ENCODE peak calls at places on chromosomes 3 and 15, in six cellular contexts. One of them, this sample, is unnamed.

GRCh38 chr3:57559526-57559925 is 3.5 kb downstream of the PDE12 start:
- DNase-seq in H54: no peak
- DNase-seq in T-helper 1 cell: no peak
- DNase-seq in HuH-7: no peak
- DNase-seq in stimulated activated naive CD8-positive, alpha-beta T cell treated with anti-CD3 and anti-CD28 coated beads, Interleukin-15, amount 100 ng/mL, for 72 hours: no peak
- DNase-seq in stimulated activated CD8-positive, alpha-beta memory T cell treated with anti-CD3 and anti-CD28 coated beads, Interleukin-15, amount 100 ng/mL, for 24 hours: no peak
- DNase-seq in this sample: no peak

GRCh38 chr3:99925584-99925983 is 107.9 kb downstream of the CMSS1 start:
- DNase-seq in H54: peak
- DNase-seq in T-helper 1 cell: no peak
- DNase-seq in HuH-7: no peak
- DNase-seq in stimulated activated naive CD8-positive, alpha-beta T cell treated with anti-CD3 and anti-CD28 coated beads, Interleukin-15, amount 100 ng/mL, for 72 hours: no peak
- DNase-seq in stimulated activated CD8-positive, alpha-beta memory T cell treated with anti-CD3 and anti-CD28 coated beads, Interleukin-15, amount 100 ng/mL, for 24 hours: no peak
- DNase-seq in this sample: no peak

GRCh38 chr15:78298983-78299301 is 467 bp downstream of the SKIC8 start:
- DNase-seq in H54: no peak
- DNase-seq in T-helper 1 cell: no peak
- DNase-seq in HuH-7: no peak
- DNase-seq in stimulated activated naive CD8-positive, alpha-beta T cell treated with anti-CD3 and anti-CD28 coated beads, Interleukin-15, amount 100 ng/mL, for 72 hours: no peak
- DNase-seq in stimulated activated CD8-positive, alpha-beta memory T cell treated with anti-CD3 and anti-CD28 coated beads, Interleukin-15, amount 100 ng/mL, for 24 hours: no peak
- DNase-seq in this sample: no peak

GRCh38 chr15:92005154-92005553 is 151.6 kb downstream of the SLCO3A1 start:
- DNase-seq in H54: no peak
- DNase-seq in T-helper 1 cell: no peak
- DNase-seq in HuH-7: no peak
- DNase-seq in stimulated activated naive CD8-positive, alpha-beta T cell treated with anti-CD3 and anti-CD28 coated beads, Interleukin-15, amount 100 ng/mL, for 72 hours: no peak
- DNase-seq in stimulated activated CD8-positive, alpha-beta memory T cell treated with anti-CD3 and anti-CD28 coated beads, Interleukin-15, amount 100 ng/mL, for 24 hours: no peak
- DNase-seq in this sample: no peak

GRCh38 chr3:30286007-30286669 is 320.3 kb upstream of the TGFBR2 start:
- DNase-seq in H54: no peak
- DNase-seq in T-helper 1 cell: no peak
- DNase-seq in HuH-7: no peak
- DNase-seq in stimulated activated naive CD8-positive, alpha-beta T cell treated with anti-CD3 and anti-CD28 coated beads, Interleukin-15, amount 100 ng/mL, for 72 hours: peak
- DNase-seq in stimulated activated CD8-positive, alpha-beta memory T cell treated with anti-CD3 and anti-CD28 coated beads, Interleukin-15, amount 100 ng/mL, for 24 hours: no peak
- DNase-seq in this sample: no peak

GRCh38 chr15:70670680-70671079 is 92.7 kb downstream of the UACA start:
- DNase-seq in H54: no peak
- DNase-seq in T-helper 1 cell: no peak
- DNase-seq in HuH-7: no peak
- DNase-seq in stimulated activated naive CD8-positive, alpha-beta T cell treated with anti-CD3 and anti-CD28 coated beads, Interleukin-15, amount 100 ng/mL, for 72 hours: no peak
- DNase-seq in stimulated activated CD8-positive, alpha-beta memory T cell treated with anti-CD3 and anti-CD28 coated beads, Interleukin-15, amount 100 ng/mL, for 24 hours: no peak
- DNase-seq in this sample: no peak

GRCh38 chr15:75156306-75157215 is 45.1 kb upstream of the C15orf39 start:
- DNase-seq in H54: no peak
- DNase-seq in T-helper 1 cell: no peak
- DNase-seq in HuH-7: no peak
- DNase-seq in stimulated activated naive CD8-positive, alpha-beta T cell treated with anti-CD3 and anti-CD28 coated beads, Interleukin-15, amount 100 ng/mL, for 72 hours: no peak
- DNase-seq in stimulated activated CD8-positive, alpha-beta memory T cell treated with anti-CD3 and anti-CD28 coated beads, Interleukin-15, amount 100 ng/mL, for 24 hours: no peak
- DNase-seq in this sample: no peak

GRCh38 chr3:36937492-36937891 is 7.4 kb downstream of the TRANK1 start:
- DNase-seq in H54: no peak
- DNase-seq in T-helper 1 cell: no peak
- DNase-seq in HuH-7: no peak
- DNase-seq in stimulated activated naive CD8-positive, alpha-beta T cell treated with anti-CD3 and anti-CD28 coated beads, Interleukin-15, amount 100 ng/mL, for 72 hours: no peak
- DNase-seq in stimulated activated CD8-positive, alpha-beta memory T cell treated with anti-CD3 and anti-CD28 coated beads, Interleukin-15, amount 100 ng/mL, for 24 hours: no peak
- DNase-seq in this sample: no peak

GRCh38 chr3:141426404-141427034 is 58.2 kb downstream of the ZBTB38 start:
- DNase-seq in H54: no peak
- DNase-seq in T-helper 1 cell: no peak
- DNase-seq in HuH-7: no peak
- DNase-seq in stimulated activated naive CD8-positive, alpha-beta T cell treated with anti-CD3 and anti-CD28 coated beads, Interleukin-15, amount 100 ng/mL, for 72 hours: no peak
- DNase-seq in stimulated activated CD8-positive, alpha-beta memory T cell treated with anti-CD3 and anti-CD28 coated beads, Interleukin-15, amount 100 ng/mL, for 24 hours: no peak
- DNase-seq in this sample: no peak

GRCh38 chr3:45814322-45814721 is 18.0 kb upstream of the SLC6A20 start:
- DNase-seq in H54: no peak
- DNase-seq in T-helper 1 cell: no peak
- DNase-seq in HuH-7: no peak
- DNase-seq in stimulated activated naive CD8-positive, alpha-beta T cell treated with anti-CD3 and anti-CD28 coated beads, Interleukin-15, amount 100 ng/mL, for 72 hours: no peak
- DNase-seq in stimulated activated CD8-positive, alpha-beta memory T cell treated with anti-CD3 and anti-CD28 coated beads, Interleukin-15, amount 100 ng/mL, for 24 hours: no peak
- DNase-seq in this sample: no peak

GRCh38 chr15:56831467-56831866 is 87.0 kb upstream of the TCF12 start:
- DNase-seq in H54: no peak
- DNase-seq in T-helper 1 cell: no peak
- DNase-seq in HuH-7: no peak
- DNase-seq in stimulated activated naive CD8-positive, alpha-beta T cell treated with anti-CD3 and anti-CD28 coated beads, Interleukin-15, amount 100 ng/mL, for 72 hours: no peak
- DNase-seq in stimulated activated CD8-positive, alpha-beta memory T cell treated with anti-CD3 and anti-CD28 coated beads, Interleukin-15, amount 100 ng/mL, for 24 hours: no peak
- DNase-seq in this sample: no peak

GRCh38 chr3:36813320-36813719 is 49.0 kb upstream of the DCLK3 start:
- DNase-seq in H54: no peak
- DNase-seq in T-helper 1 cell: no peak
- DNase-seq in HuH-7: no peak
- DNase-seq in stimulated activated naive CD8-positive, alpha-beta T cell treated with anti-CD3 and anti-CD28 coated beads, Interleukin-15, amount 100 ng/mL, for 72 hours: no peak
- DNase-seq in stimulated activated CD8-positive, alpha-beta memory T cell treated with anti-CD3 and anti-CD28 coated beads, Interleukin-15, amount 100 ng/mL, for 24 hours: no peak
- DNase-seq in this sample: no peak

GRCh38 chr3:119870512-119870911 is 88.6 kb downstream of the NR1I2 start:
- DNase-seq in H54: no peak
- DNase-seq in T-helper 1 cell: no peak
- DNase-seq in HuH-7: no peak
- DNase-seq in stimulated activated naive CD8-positive, alpha-beta T cell treated with anti-CD3 and anti-CD28 coated beads, Interleukin-15, amount 100 ng/mL, for 72 hours: no peak
- DNase-seq in stimulated activated CD8-positive, alpha-beta memory T cell treated with anti-CD3 and anti-CD28 coated beads, Interleukin-15, amount 100 ng/mL, for 24 hours: no peak
- DNase-seq in this sample: no peak

GRCh38 chr15:68957686-68958085 is 27.4 kb downstream of the SPESP1 start:
- DNase-seq in H54: no peak
- DNase-seq in T-helper 1 cell: no peak
- DNase-seq in HuH-7: no peak
- DNase-seq in stimulated activated naive CD8-positive, alpha-beta T cell treated with anti-CD3 and anti-CD28 coated beads, Interleukin-15, amount 100 ng/mL, for 72 hours: no peak
- DNase-seq in stimulated activated CD8-positive, alpha-beta memory T cell treated with anti-CD3 and anti-CD28 coated beads, Interleukin-15, amount 100 ng/mL, for 24 hours: no peak
- DNase-seq in this sample: no peak

GRCh38 chr15:92930776-92931175 is 30.7 kb downstream of the CHD2 start:
- DNase-seq in H54: no peak
- DNase-seq in T-helper 1 cell: no peak
- DNase-seq in HuH-7: no peak
- DNase-seq in stimulated activated naive CD8-positive, alpha-beta T cell treated with anti-CD3 and anti-CD28 coated beads, Interleukin-15, amount 100 ng/mL, for 72 hours: no peak
- DNase-seq in stimulated activated CD8-positive, alpha-beta memory T cell treated with anti-CD3 and anti-CD28 coated beads, Interleukin-15, amount 100 ng/mL, for 24 hours: no peak
- DNase-seq in this sample: no peak

GRCh38 chr15:55740479-55740878 is 2.5 kb downstream of the PRTG start:
- DNase-seq in H54: no peak
- DNase-seq in T-helper 1 cell: no peak
- DNase-seq in HuH-7: no peak
- DNase-seq in stimulated activated naive CD8-positive, alpha-beta T cell treated with anti-CD3 and anti-CD28 coated beads, Interleukin-15, amount 100 ng/mL, for 72 hours: no peak
- DNase-seq in stimulated activated CD8-positive, alpha-beta memory T cell treated with anti-CD3 and anti-CD28 coated beads, Interleukin-15, amount 100 ng/mL, for 24 hours: no peak
- DNase-seq in this sample: no peak

GRCh38 chr15:42547926-42548257 is 701 bp downstream of the LRRC57 start:
- DNase-seq in H54: peak
- DNase-seq in T-helper 1 cell: no peak
- DNase-seq in HuH-7: peak
- DNase-seq in stimulated activated naive CD8-positive, alpha-beta T cell treated with anti-CD3 and anti-CD28 coated beads, Interleukin-15, amount 100 ng/mL, for 72 hours: no peak
- DNase-seq in stimulated activated CD8-positive, alpha-beta memory T cell treated with anti-CD3 and anti-CD28 coated beads, Interleukin-15, amount 100 ng/mL, for 24 hours: no peak
- DNase-seq in this sample: no peak

GRCh38 chr15:25770031-25770430 is 93.1 kb downstream of the ATP10A start:
- DNase-seq in H54: no peak
- DNase-seq in T-helper 1 cell: no peak
- DNase-seq in HuH-7: no peak
- DNase-seq in stimulated activated naive CD8-positive, alpha-beta T cell treated with anti-CD3 and anti-CD28 coated beads, Interleukin-15, amount 100 ng/mL, for 72 hours: no peak
- DNase-seq in stimulated activated CD8-positive, alpha-beta memory T cell treated with anti-CD3 and anti-CD28 coated beads, Interleukin-15, amount 100 ng/mL, for 24 hours: no peak
- DNase-seq in this sample: peak

GRCh38 chr15:70627734-70628541 is 135.4 kb downstream of the UACA start:
- DNase-seq in H54: no peak
- DNase-seq in T-helper 1 cell: no peak
- DNase-seq in HuH-7: no peak
- DNase-seq in stimulated activated naive CD8-positive, alpha-beta T cell treated with anti-CD3 and anti-CD28 coated beads, Interleukin-15, amount 100 ng/mL, for 72 hours: no peak
- DNase-seq in stimulated activated CD8-positive, alpha-beta memory T cell treated with anti-CD3 and anti-CD28 coated beads, Interleukin-15, amount 100 ng/mL, for 24 hours: no peak
- DNase-seq in this sample: no peak

GRCh38 chr3:62567097-62568021 is 194.0 kb upstream of the FEZF2 start:
- DNase-seq in H54: peak
- DNase-seq in T-helper 1 cell: no peak
- DNase-seq in HuH-7: no peak
- DNase-seq in stimulated activated naive CD8-positive, alpha-beta T cell treated with anti-CD3 and anti-CD28 coated beads, Interleukin-15, amount 100 ng/mL, for 72 hours: no peak
- DNase-seq in stimulated activated CD8-positive, alpha-beta memory T cell treated with anti-CD3 and anti-CD28 coated beads, Interleukin-15, amount 100 ng/mL, for 24 hours: no peak
- DNase-seq in this sample: no peak

GRCh38 chr3:126827121-126827520 is 123.1 kb downstream of the CHCHD6 start:
- DNase-seq in H54: no peak
- DNase-seq in T-helper 1 cell: no peak
- DNase-seq in HuH-7: no peak
- DNase-seq in stimulated activated naive CD8-positive, alpha-beta T cell treated with anti-CD3 and anti-CD28 coated beads, Interleukin-15, amount 100 ng/mL, for 72 hours: no peak
- DNase-seq in stimulated activated CD8-positive, alpha-beta memory T cell treated with anti-CD3 and anti-CD28 coated beads, Interleukin-15, amount 100 ng/mL, for 24 hours: no peak
- DNase-seq in this sample: no peak

GRCh38 chr3:4656059-4656458 is 162.9 kb downstream of the ITPR1 start:
- DNase-seq in H54: peak
- DNase-seq in T-helper 1 cell: no peak
- DNase-seq in HuH-7: peak
- DNase-seq in stimulated activated naive CD8-positive, alpha-beta T cell treated with anti-CD3 and anti-CD28 coated beads, Interleukin-15, amount 100 ng/mL, for 72 hours: no peak
- DNase-seq in stimulated activated CD8-positive, alpha-beta memory T cell treated with anti-CD3 and anti-CD28 coated beads, Interleukin-15, amount 100 ng/mL, for 24 hours: no peak
- DNase-seq in this sample: no peak

GRCh38 chr15:101180620-101181307 is 71.1 kb downstream of the CHSY1 start:
- DNase-seq in H54: no peak
- DNase-seq in T-helper 1 cell: no peak
- DNase-seq in HuH-7: no peak
- DNase-seq in stimulated activated naive CD8-positive, alpha-beta T cell treated with anti-CD3 and anti-CD28 coated beads, Interleukin-15, amount 100 ng/mL, for 72 hours: no peak
- DNase-seq in stimulated activated CD8-positive, alpha-beta memory T cell treated with anti-CD3 and anti-CD28 coated beads, Interleukin-15, amount 100 ng/mL, for 24 hours: no peak
- DNase-seq in this sample: no peak

GRCh38 chr3:116299646-116300081 is 145.6 kb downstream of the LSAMP start:
- DNase-seq in H54: no peak
- DNase-seq in T-helper 1 cell: no peak
- DNase-seq in HuH-7: no peak
- DNase-seq in stimulated activated naive CD8-positive, alpha-beta T cell treated with anti-CD3 and anti-CD28 coated beads, Interleukin-15, amount 100 ng/mL, for 72 hours: no peak
- DNase-seq in stimulated activated CD8-positive, alpha-beta memory T cell treated with anti-CD3 and anti-CD28 coated beads, Interleukin-15, amount 100 ng/mL, for 24 hours: no peak
- DNase-seq in this sample: no peak

GRCh38 chr3:51354172-51354571 is 30.9 kb upstream of the MANF start:
- DNase-seq in H54: no peak
- DNase-seq in T-helper 1 cell: no peak
- DNase-seq in HuH-7: no peak
- DNase-seq in stimulated activated naive CD8-positive, alpha-beta T cell treated with anti-CD3 and anti-CD28 coated beads, Interleukin-15, amount 100 ng/mL, for 72 hours: no peak
- DNase-seq in stimulated activated CD8-positive, alpha-beta memory T cell treated with anti-CD3 and anti-CD28 coated beads, Interleukin-15, amount 100 ng/mL, for 24 hours: no peak
- DNase-seq in this sample: no peak

GRCh38 chr3:110248666-110249065 is 823.0 kb upstream of the NECTIN3 start:
- DNase-seq in H54: no peak
- DNase-seq in T-helper 1 cell: no peak
- DNase-seq in HuH-7: no peak
- DNase-seq in stimulated activated naive CD8-positive, alpha-beta T cell treated with anti-CD3 and anti-CD28 coated beads, Interleukin-15, amount 100 ng/mL, for 72 hours: no peak
- DNase-seq in stimulated activated CD8-positive, alpha-beta memory T cell treated with anti-CD3 and anti-CD28 coated beads, Interleukin-15, amount 100 ng/mL, for 24 hours: no peak
- DNase-seq in this sample: no peak

This sample was measured in chondrocyte.